ENCODE peak calls at places on chromosomes 7 and 10, in six cellular contexts. B is cardiac fibroblast, H is tibial artery, S is sigmoid colon, D is nephron progenitor cell, Z is WTC11. J is an unnamed sample.

GRCh38 chr10:130189466-130190064 is 53.4 kb downstream of the GLRX3 start:
- DNase-seq in D (no peak), S (no peak), Z (no peak), H (no peak), B (no peak), J (no peak)

GRCh38 chr7:151010002-151010306 is 14.3 kb downstream of the ATG9B start:
- DNase-seq in S (no peak), Z (no peak), B (no peak), D (no peak), H (no peak), J (no peak)

GRCh38 chr7:150937848-150938561 is 40.1 kb downstream of the KCNH2 start:
- DNase-seq in D (no peak), H (no peak), B (peak; percentile 48), Z (no peak), S (peak; percentile 67), J (no peak)

GRCh38 chr10:86225098-86225782 is 141.4 kb downstream of the GRID1 start:
- DNase-seq in H (no peak), B (peak; percentile 19), S (no peak), Z (no peak), D (no peak), J (no peak)

GRCh38 chr10:15710455-15710854 is 9.3 kb downstream of the ITGA8 start:
- DNase-seq in D (no peak), Z (no peak), S (no peak), B (no peak), H (peak; percentile 40), J (no peak)

GRCh38 chr7:16851829-16852228 is 30.0 kb downstream of the AGR3 start:
- DNase-seq in S (no peak), H (peak; percentile 25), B (no peak), Z (no peak), D (no peak), J (peak; percentile 54)

GRCh38 chr10:63670291-63670898 is 149.2 kb downstream of the REEP3 start:
- DNase-seq in S (no peak), H (no peak), Z (no peak), B (peak; percentile 89), D (no peak), J (no peak)

GRCh38 chr7:119996634-119997033 is 276.3 kb upstream of the KCND2 start:
- DNase-seq in Z (no peak), H (no peak), B (no peak), S (no peak), D (no peak), J (no peak)

GRCh38 chr7:11082552-11083213 is 109.0 kb downstream of the PHF14 start:
- DNase-seq in B (peak; percentile 2), H (no peak), Z (no peak), D (no peak), S (no peak), J (no peak)

GRCh38 chr10:13271552-13272163 is 28.2 kb downstream of the PHYH start:
- DNase-seq in S (no peak), H (peak; percentile 28), D (peak; percentile 48), B (peak; percentile 16), Z (peak; percentile 86), J (no peak)

GRCh38 chr10:15106352-15107013 is 9.3 kb downstream of the RPP38 start:
- DNase-seq in D (peak; percentile 79), H (peak; percentile 75), S (no peak), Z (peak; percentile 85), B (peak; percentile 81), J (peak; percentile 57)

GRCh38 chr10:62632071-62632809 is 172.3 kb upstream of the ADO start:
- DNase-seq in D (no peak), H (peak; percentile 38), B (no peak), S (no peak), Z (no peak), J (peak; percentile 94)

GRCh38 chr10:89373916-89374711 is 3.7 kb upstream of the IFIT1B start:
- DNase-seq in H (peak; percentile 96), D (no peak), Z (no peak), B (peak; percentile 97), S (peak; percentile 95), J (no peak)

GRCh38 chr10:111207525-111207924 is 130.7 kb downstream of the ADRA2A start:
- DNase-seq in D (no peak), S (no peak), Z (peak; percentile 42), H (no peak), B (no peak), J (no peak)

GRCh38 chr10:25017247-25017590 is 807 bp downstream of the THNSL1 start:
- DNase-seq in Z (no peak), H (no peak), B (no peak), D (no peak), S (no peak), J (no peak)

GRCh38 chr10:118948784-118949183 is 80.7 kb upstream of the NANOS1 start:
- DNase-seq in Z (no peak), S (no peak), B (no peak), D (no peak), H (no peak), J (no peak)

GRCh38 chr10:32210306-32211045 is 136.5 kb downstream of the EPC1 start:
- DNase-seq in D (peak; percentile 7), H (no peak), Z (peak; percentile 67), S (no peak), B (peak; percentile 72), J (no peak)

GRCh38 chr10:93826355-93826754 is 67.4 kb upstream of the SLC35G1 start:
- DNase-seq in S (no peak), Z (peak; percentile 18), H (no peak), B (no peak), D (no peak), J (no peak)

GRCh38 chr7:16923019-16923418 is 41.2 kb upstream of the AGR3 start:
- DNase-seq in H (no peak), S (no peak), Z (no peak), D (no peak), B (no peak), J (no peak)

GRCh38 chr10:103627111-103627892 is 133.8 kb downstream of the NEURL1 start:
- DNase-seq in B (no peak), S (no peak), H (no peak), D (no peak), Z (no peak), J (no peak)

DNA sequence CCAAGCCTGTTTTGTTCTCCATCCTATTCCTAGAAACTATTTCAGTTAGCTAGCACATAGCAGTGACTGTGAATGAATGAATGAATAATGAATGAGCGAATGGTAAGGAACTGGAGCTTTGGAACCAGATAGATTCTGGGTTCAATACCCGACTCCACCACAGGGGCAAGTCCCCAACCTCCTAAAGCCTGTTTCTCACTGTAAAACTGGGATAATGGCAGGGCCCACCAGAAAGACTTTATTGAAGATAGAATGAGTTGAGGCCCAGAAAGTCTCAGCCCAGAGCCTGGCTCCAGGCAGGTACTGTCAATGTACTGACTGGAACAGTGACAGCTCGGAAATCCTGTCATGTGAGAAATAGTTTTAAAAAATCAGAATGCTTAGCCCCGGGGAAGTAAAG is 1.1 kb upstream of the CDH23 start:
- DNase-seq in H (no peak), Z (no peak), D (no peak), S (no peak), B (no peak), J (no peak)
- TF ChIP-seq CTCF in H (no peak), Z (no peak), D (no peak), S (no peak), B (no peak), J (peak; percentile 32)

GRCh38 chr7:20776214-20776875 is 10.3 kb downstream of the SP8 start:
- DNase-seq in B (no peak), D (peak; percentile 51), S (no peak), Z (peak; percentile 83), H (no peak), J (no peak)

GRCh38 chr7:20778063-20778721 is 8.5 kb downstream of the SP8 start:
- DNase-seq in S (no peak), Z (peak; percentile 86), H (no peak), B (peak; percentile 25), D (peak; percentile 86), J (no peak)

GRCh38 chr7:20776942-20777341 is 9.7 kb downstream of the SP8 start:
- DNase-seq in D (no peak), Z (no peak), H (no peak), B (no peak), S (no peak), J (no peak)

GRCh38 chr7:20779041-20779440 is 7.6 kb downstream of the SP8 start:
- DNase-seq in Z (no peak), D (no peak), H (no peak), B (no peak), S (no peak), J (no peak)

DNA sequence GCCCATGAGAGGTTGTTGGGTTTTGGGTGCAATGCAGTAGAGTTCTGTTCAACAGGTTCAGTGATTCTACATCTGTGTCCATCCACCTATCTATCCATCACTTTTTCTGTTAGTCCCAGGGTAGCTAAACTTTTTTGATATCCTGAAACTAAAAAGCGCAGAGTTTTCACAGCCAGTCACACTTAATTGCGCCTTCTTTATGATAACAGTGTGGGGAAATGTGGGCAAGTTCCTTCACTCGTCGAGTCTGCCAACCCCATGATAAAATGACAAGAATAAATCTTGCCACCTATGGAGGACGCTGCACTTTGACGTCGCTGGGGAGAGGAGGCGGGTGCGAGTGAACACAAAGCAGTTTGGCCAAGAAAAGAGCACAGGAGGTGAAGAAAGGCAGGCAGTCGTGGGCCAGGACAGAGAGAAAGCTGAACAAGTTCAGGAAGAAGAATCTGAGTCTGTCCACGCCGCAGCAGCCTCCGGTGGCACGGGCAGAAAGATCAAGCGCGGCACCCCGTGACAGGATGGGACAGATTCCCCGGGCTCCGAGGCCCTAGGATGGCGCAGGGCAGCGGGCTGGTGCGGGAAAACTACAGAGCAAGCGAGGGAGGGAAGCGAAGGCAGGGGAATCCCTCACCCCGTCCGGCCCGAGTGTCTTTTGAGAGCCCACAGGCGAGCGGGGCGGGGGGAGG is 9.2 kb downstream of the SP8 start:
- DNase-seq in Z (no peak), S (no peak), D (no peak), B (no peak), H (no peak), J (no peak)
- TF ChIP-seq CTCF in Z (no peak), S (no peak), D (no peak), B (no peak), H (no peak), J (no peak)

DNA sequence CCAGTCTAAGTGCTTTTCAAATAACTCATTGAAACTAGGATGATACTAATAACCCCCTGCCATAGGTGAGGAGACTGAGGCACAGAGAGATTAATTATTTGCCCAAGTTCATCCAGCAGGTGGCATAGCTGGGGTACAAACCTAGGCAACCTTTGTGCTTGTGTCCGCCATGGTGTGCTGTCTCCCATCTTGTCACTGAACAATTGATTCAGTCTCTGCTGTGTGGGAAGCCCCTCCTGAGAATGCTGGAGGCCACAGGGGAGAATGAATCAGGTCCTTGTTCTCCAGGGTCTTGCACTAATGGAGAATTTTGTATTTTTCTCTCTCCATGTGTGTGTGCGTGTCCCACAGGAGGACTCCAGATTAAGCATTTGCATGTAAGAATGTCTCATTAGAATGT is 15.8 kb upstream of the TMEM236 start:
- DNase-seq in S (no peak), D (no peak), B (no peak), H (no peak), Z (no peak), J (no peak)
- TF ChIP-seq CTCF in S (no peak), D (no peak), B (no peak), H (no peak), Z (no peak), J (no peak)

DNA sequence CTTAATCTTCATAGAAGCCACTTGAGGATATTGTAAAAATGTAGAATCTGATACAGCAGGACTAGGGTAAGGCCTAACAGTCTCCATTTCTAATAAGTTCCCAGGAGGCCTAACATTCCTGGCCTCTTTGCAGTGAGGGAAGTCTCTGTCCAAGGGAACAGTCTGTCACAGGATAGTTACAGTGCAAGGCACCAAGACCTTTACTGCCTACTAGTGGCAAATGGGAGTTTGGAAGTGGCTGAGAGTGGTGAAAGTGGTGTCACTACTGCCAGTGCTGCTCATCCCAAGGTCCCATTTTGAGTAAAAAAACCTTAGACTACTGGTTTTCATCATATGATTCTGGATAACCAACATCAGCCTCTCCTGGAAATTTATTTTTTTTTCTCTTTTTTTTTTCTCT is 619.5 kb upstream of the SEMA3D start:
- DNase-seq in Z (no peak), B (no peak), H (no peak), D (no peak), S (no peak), J (no peak)
- TF ChIP-seq CTCF in Z (no peak), B (no peak), H (no peak), D (peak; percentile 11), S (no peak), J (no peak)